ENCODE peak calls at places on chromosome 2, in eight cellular contexts. K, U, N, J, F, T, O and S are unnamed samples.

GRCh38 chr2:101305492-101306123 is 2.9 kb downstream of the RNF149 start:
- DNase-seq in K (peak; percentile 53), U (peak; percentile 55), N (no peak), J (peak; percentile 78), F (no peak), T (peak; percentile 62), O (peak; percentile 47), S (no peak)

GRCh38 chr2:176445831-176446433 is 176.7 kb downstream of the MTX2 start:
- DNase-seq in K (no peak), U (peak; percentile 14), N (no peak), J (peak; percentile 62), F (no peak), T (no peak), O (peak; percentile 56), S (no peak)

GRCh38 chr2:71595549-71595948 is 142.2 kb downstream of the DYSF start:
- DNase-seq in K (no peak), U (no peak), N (no peak), J (no peak), F (no peak), T (no peak), O (no peak), S (no peak)

GRCh38 chr2:223169830-223170605 is 118.0 kb downstream of the KCNE4 start:
- DNase-seq in K (peak; percentile 7), U (no peak), N (peak; percentile 92), J (no peak), F (no peak), T (no peak), O (no peak), S (no peak)

GRCh38 chr2:112836695-112837117 is at the start of gene IL1B:
- DNase-seq in K (peak; percentile 92), U (peak; percentile 92), N (no peak), J (peak; percentile 95), F (no peak), T (peak; percentile 93), O (peak; percentile 46), S (no peak)

GRCh38 chr2:23287250-23287704 is 97.7 kb upstream of the KLHL29 start:
- DNase-seq in K (peak; percentile 84), U (peak; percentile 39), N (no peak), J (peak; percentile 37), F (peak; percentile 38), T (peak; percentile 92), O (peak; percentile 59), S (peak; percentile 69)

GRCh38 chr2:67840460-67841068 is 222.2 kb downstream of the C1D start:
- DNase-seq in K (peak; percentile 85), U (peak; percentile 56), N (peak; percentile 64), J (peak; percentile 63), F (peak; percentile 72), T (peak; percentile 87), O (peak; percentile 82), S (no peak)

GRCh38 chr2:180707867-180708205 is 272.6 kb upstream of the UBE2E3 start:
- DNase-seq in K (peak; percentile 90), U (peak; percentile 96), N (no peak), J (peak; percentile 99), F (peak; percentile 30), T (peak; percentile 91), O (peak; percentile 93), S (peak; percentile 59)

GRCh38 chr2:187586091-187586632 is 31.9 kb upstream of the TFPI start:
- DNase-seq in K (peak; percentile 79), U (peak; percentile 62), N (peak; percentile 28), J (peak; percentile 89), F (no peak), T (peak; percentile 87), O (peak; percentile 66), S (no peak)

GRCh38 chr2:187577310-187577709 is 23.1 kb upstream of the TFPI start:
- DNase-seq in K (no peak), U (no peak), N (no peak), J (no peak), F (no peak), T (peak; percentile 34), O (no peak), S (no peak)

GRCh38 chr2:187580462-187581124 is 26.4 kb upstream of the TFPI start:
- DNase-seq in K (peak; percentile 89), U (peak; percentile 36), N (peak; percentile 55), J (peak; percentile 74), F (no peak), T (peak; percentile 88), O (peak; percentile 91), S (peak; percentile 55)

GRCh38 chr2:187576906-187577305 is 22.7 kb upstream of the TFPI start:
- DNase-seq in K (no peak), U (no peak), N (no peak), J (no peak), F (no peak), T (peak; percentile 27), O (no peak), S (no peak)

GRCh38 chr2:187581125-187581896 is 27.1 kb upstream of the TFPI start:
- DNase-seq in K (peak; percentile 63), U (peak; percentile 27), N (peak; percentile 59), J (peak; percentile 46), F (no peak), T (peak; percentile 69), O (peak; percentile 69), S (peak; percentile 15)
- H3K4me3 ChIP-seq in K (no peak overlapping the region), U (no peak overlapping the region), N (no peak overlapping the region), J (no peak overlapping the region), F (no peak overlapping the region), T (no peak overlapping the region), O (peak overlapping the region; percentile 31), S (no peak overlapping the region)

GRCh38 chr2:229714736-229715541 is 584 bp upstream of the DNER start:
- DNase-seq in K (peak; percentile 73), U (peak; percentile 56), N (peak; percentile 44), J (peak; percentile 25), F (peak; percentile 80), T (peak; percentile 78), O (peak; percentile 66), S (no peak)

GRCh38 chr2:229713371-229714079 is 830 bp downstream of the DNER start:
- DNase-seq in K (no peak), U (no peak), N (peak; percentile 10), J (no peak), F (peak; percentile 63), T (peak; percentile 12), O (no peak), S (no peak)

GRCh38 chr2:229715895-229716507 is 1.6 kb upstream of the DNER start:
- DNase-seq in K (peak; percentile 19), U (peak; percentile 37), N (peak; percentile 45), J (peak; percentile 50), F (peak; percentile 43), T (peak; percentile 23), O (peak; percentile 29), S (no peak)

GRCh38 chr2:229712125-229712524 is 2.2 kb downstream of the DNER start:
- DNase-seq in K (peak; percentile 16), U (no peak), N (peak; percentile 3), J (peak; percentile 8), F (no peak), T (peak; percentile 10), O (peak; percentile 40), S (no peak)

DNA sequence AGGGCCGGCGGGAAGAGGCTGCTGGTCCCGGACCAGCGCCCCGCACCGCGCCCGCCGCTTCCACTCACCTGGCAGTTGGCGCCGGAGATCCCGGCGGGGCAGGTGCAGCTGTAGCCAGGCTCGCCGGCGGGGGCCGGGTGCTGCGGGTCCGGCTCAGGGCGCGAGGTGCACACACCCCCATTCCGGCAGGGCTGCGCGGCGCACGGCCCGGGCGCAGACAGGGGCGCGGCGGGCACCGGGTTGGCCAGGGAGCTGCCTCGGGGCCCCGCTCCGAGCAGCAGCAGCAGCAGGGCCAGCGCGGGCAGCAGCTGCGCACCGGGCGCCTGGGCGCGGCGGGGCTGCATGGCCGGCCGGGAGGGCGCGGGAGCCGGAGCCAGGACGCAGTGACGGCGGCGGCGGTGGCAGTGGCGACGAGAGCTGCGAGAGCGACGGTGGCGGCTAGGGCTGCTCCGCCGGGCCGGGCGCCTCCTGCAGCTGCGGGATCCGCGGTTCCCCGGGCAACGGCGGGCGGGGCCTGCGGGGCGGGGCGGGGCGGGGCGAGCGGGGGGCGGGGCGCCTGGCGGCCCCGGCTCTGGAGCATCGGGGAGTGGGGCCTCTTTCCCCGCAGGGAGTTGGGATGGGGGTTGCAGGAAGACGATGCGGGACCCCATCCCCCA is at the start of gene DNER:
- DNase-seq in K (no peak), U (no peak), N (peak; percentile 53), J (no peak), F (peak; percentile 63), T (no peak), O (no peak), S (no peak)
- H3K4me3 ChIP-seq in K (peak within 1 kb of the TSS; percentile 68), U (peak within 1 kb of the TSS; percentile 54), N (peak within 1 kb of the TSS; percentile 29), J (peak within 1 kb of the TSS; percentile 29), F (no peak within 1 kb of the TSS), T (peak within 1 kb of the TSS; percentile 38), O (peak within 1 kb of the TSS; percentile 60), S (peak within 1 kb of the TSS; percentile 39)

DNA sequence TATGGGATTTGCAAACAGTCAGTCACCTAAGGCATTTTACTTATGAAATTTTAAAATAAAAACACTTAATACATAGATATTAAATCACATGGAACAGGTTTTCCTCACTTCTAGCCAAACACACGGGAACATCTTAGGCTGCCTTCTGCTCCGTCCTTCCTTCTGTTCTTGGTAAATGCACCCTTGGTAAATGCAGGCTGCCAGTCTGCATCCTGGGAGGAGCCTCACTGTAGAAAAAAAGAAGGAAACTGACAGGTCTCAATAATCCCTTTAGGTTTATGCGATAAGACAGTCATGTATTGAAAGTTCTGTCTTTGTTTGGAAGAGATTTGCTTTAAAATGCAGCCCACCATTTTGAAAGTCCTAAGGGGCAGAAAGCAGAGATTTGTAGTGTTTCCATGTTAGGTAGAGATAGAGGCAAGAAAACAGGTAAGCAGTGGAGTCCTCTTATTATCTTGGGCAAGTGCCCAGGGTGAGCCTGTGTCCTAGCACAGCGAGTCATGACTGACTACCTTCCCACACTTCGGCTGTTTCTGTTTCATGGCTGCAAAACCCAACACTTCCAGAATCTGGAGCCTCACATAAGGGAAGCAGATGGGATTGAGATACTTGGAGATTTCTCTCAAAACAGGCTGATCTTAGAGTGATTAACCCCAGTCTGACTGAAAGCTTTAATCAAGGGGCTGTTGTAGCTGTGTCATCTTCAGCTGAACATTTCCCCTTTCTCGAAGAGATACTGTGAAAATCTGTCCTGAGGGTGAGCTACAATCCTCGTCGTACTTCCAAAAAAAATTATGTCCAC is 131.5 kb upstream of the MAP3K20 start:
- DNase-seq in K (no peak), U (peak; percentile 59), N (no peak), J (peak; percentile 66), F (no peak), T (no peak), O (no peak), S (no peak)
- H3K4me3 ChIP-seq in K (no peak overlapping the region), U (no peak overlapping the region), N (no peak overlapping the region), J (no peak overlapping the region), F (no peak overlapping the region), T (no peak overlapping the region), O (no peak overlapping the region), S (no peak overlapping the region)

GRCh38 chr2:43321446-43321845 is 95.0 kb upstream of the ZFP36L2 start:
- DNase-seq in K (no peak), U (no peak), N (no peak), J (no peak), F (no peak), T (no peak), O (no peak), S (no peak)

GRCh38 chr2:43325448-43325811 is 99.0 kb upstream of the ZFP36L2 start:
- DNase-seq in K (no peak), U (no peak), N (no peak), J (no peak), F (no peak), T (no peak), O (no peak), S (no peak)

GRCh38 chr2:43324589-43325447 is 98.4 kb upstream of the ZFP36L2 start:
- DNase-seq in K (no peak), U (peak; percentile 51), N (no peak), J (no peak), F (no peak), T (no peak), O (no peak), S (no peak)

GRCh38 chr2:43326116-43326825 is 99.9 kb upstream of the ZFP36L2 start:
- DNase-seq in K (no peak), U (no peak), N (no peak), J (peak; percentile 37), F (no peak), T (no peak), O (no peak), S (no peak)

DNA sequence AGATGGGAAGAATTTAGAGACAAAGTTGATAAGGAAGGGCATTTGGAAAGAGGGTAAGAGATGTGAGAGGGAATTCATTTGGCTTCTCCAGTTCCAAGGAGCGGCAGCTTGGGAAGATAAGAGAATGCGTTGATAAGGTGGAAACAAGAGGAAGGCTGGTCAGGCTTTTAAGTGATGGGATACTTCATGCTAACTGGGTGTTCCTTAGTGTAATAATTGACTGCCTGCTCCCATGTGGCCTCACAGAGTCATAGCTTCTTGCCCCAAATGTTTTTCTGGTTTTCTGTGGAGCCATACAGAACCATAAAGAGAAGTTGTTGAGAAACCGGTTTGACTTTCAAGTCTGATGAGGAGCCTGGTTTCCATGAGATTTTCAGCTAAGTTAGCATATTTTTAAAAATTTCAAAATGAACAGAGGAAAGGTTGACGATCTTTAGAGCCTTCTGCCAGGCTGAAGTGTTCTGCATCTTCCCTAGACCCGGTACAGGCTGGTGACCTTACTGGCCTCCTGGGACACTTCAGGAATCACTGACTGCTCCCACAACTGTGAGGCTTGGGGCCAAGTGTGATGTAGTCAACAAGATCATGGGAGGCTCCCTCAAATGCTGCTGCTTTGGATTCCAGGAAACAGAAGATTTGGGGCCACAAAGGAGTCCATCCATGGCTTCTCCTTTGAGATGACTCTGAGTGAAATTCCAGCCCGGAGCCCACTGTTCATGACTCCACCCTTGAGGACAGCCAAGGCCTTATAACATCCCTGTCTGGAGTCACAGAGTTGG is 97.6 kb upstream of the ZFP36L2 start:
- DNase-seq in K (no peak), U (no peak), N (no peak), J (no peak), F (peak; percentile 44), T (no peak), O (no peak), S (no peak)
- H3K4me3 ChIP-seq in K (no peak overlapping the region), U (no peak overlapping the region), N (no peak overlapping the region), J (no peak overlapping the region), F (no peak overlapping the region), T (no peak overlapping the region), O (no peak overlapping the region), S (no peak overlapping the region)